ENCODE peak calls at places on chromosomes 3 and 15, in six cellular contexts. W, J, F, Y, I and T are unnamed samples.

GRCh38 chr3:185968168-185968567 is 30.4 kb upstream of the TRA2B start:
- DNase-seq in I (no peak), Y (no peak), J (no peak), F (no peak), W (no peak), T (no peak)

GRCh38 chr3:107082527-107082926 is 294.7 kb upstream of the CCDC54 start:
- DNase-seq in W (peak; percentile 73), J (no peak), I (no peak), F (no peak), Y (no peak), T (no peak)

GRCh38 chr3:85397434-85397833 is 438.6 kb downstream of the CADM2 start:
- DNase-seq in W (no peak), F (no peak), I (no peak), Y (no peak), J (no peak), T (no peak)

GRCh38 chr3:58305882-58306661 is at the start of the genes HTD2 and RPP14:
- DNase-seq in J (peak; percentile 96), W (peak; percentile 97), F (peak; percentile 90), I (peak; percentile 98), Y (peak; percentile 96), T (peak; percentile 97)

GRCh38 chr3:161991901-161992300 is 495.3 kb downstream of the OTOL1 start:
- DNase-seq in F (no peak), Y (no peak), W (no peak), I (no peak), J (no peak), T (no peak)

GRCh38 chr3:39062180-39062579 is 10.4 kb downstream of the WDR48 start:
- DNase-seq in F (no peak), W (no peak), I (no peak), Y (no peak), J (no peak), T (no peak)

GRCh38 chr3:15636028-15636709 is 34.6 kb downstream of the BTD start:
- DNase-seq in I (no peak), F (no peak), W (peak; percentile 96), J (no peak), Y (no peak), T (peak; percentile 94)

GRCh38 chr15:75565062-75565970 is 13.8 kb downstream of the PTPN9 start:
- DNase-seq in Y (no peak), J (no peak), F (no peak), W (peak; percentile 55), I (peak; percentile 46), T (no peak)

GRCh38 chr3:62007036-62007435 is 366.3 kb downstream of the FEZF2 start:
- DNase-seq in J (no peak), W (peak; percentile 5), I (peak; percentile 25), F (no peak), Y (no peak), T (no peak)

DNA sequence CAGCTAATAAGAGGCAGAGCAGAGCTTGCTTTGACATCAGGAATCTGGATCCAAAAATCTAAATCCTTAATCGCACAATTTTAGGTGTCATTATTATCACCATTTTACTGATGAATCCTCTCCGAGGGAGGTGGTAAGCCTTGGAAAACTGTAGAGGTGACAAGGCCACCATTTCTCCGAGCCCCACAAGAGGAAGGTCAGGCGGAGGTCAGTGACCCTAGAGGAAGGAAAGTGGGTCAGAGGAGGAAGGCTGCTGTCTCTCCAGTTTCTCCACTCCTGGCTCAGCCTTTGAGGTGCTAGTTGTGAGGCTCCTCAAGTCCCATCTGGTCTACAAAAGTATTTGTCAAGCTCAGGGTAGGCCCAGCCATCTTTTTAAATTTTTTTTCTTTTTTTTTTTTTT is 3.2 kb downstream of the DVL3 start:
- DNase-seq in F (no peak), W (no peak), J (no peak), I (no peak), Y (no peak), T (no peak)
- H3K4me1 ChIP-seq in F (peaks cover 9% of the 10 kb centered on the region), W (peaks cover 16% of the 10 kb centered on the region), J (no peaks in the 10 kb centered on the region), I (no peaks in the 10 kb centered on the region), Y (peaks cover 10% of the 10 kb centered on the region), T (peaks cover 22% of the 10 kb centered on the region)

DNA sequence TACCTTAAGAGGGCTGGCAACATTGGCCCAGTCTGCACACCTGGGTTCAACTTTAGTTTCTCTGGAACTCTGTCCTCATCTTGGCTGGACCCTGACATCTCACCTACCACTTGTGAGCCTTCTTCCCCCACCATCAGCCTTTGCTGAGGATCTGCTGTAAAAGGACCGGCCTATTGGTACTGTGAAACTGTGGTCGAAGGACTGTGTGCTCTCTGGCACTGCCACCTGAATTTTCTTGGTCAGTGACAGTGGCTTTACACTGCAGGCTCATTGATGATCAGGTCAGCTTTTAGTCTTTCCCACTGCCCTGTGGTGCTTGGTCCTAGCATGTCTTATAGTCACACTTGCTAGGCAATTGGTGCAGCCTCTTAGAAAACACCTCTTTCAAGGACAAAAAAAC is 86.9 kb downstream of the PEX5L start:
- DNase-seq in Y (no peak), I (no peak), J (no peak), F (no peak), W (no peak), T (no peak)
- H2BK15ac ChIP-seq in Y (no peak overlapping the region), I (no peak overlapping the region), J (no peak overlapping the region), F (peak overlapping the region; percentile 89), W (no peak overlapping the region), T (no peak overlapping the region)

GRCh38 chr15:99589801-99590200 is 24.0 kb downstream of the MEF2A start:
- DNase-seq in W (no peak), I (no peak), Y (no peak), J (no peak), F (no peak), T (no peak)

GRCh38 chr15:99590913-99591646 is 25.3 kb downstream of the MEF2A start:
- DNase-seq in F (no peak), J (no peak), Y (no peak), I (no peak), W (no peak), T (no peak)

GRCh38 chr15:99594916-99595315 is 29.1 kb downstream of the MEF2A start:
- DNase-seq in Y (no peak), F (no peak), J (no peak), W (peak; percentile 3), I (no peak), T (no peak)

GRCh38 chr15:99593070-99593469 is 27.3 kb downstream of the MEF2A start:
- DNase-seq in Y (no peak), W (no peak), I (no peak), J (no peak), F (no peak), T (no peak)

GRCh38 chr15:99592135-99592845 is 26.5 kb downstream of the MEF2A start:
- DNase-seq in J (no peak), F (no peak), I (peak; percentile 10), Y (no peak), W (peak; percentile 88), T (no peak)
- H3K4me1 ChIP-seq in J (no peaks in the 10 kb centered on the region), F (no peaks in the 10 kb centered on the region), I (no peaks in the 10 kb centered on the region), Y (no peaks in the 10 kb centered on the region), W (peaks cover 4% of the 10 kb centered on the region), T (peaks cover 3% of the 10 kb centered on the region)

GRCh38 chr3:180571831-180572578 is 30.0 kb upstream of the TTC14 start:
- DNase-seq in I (peak; percentile 2), W (no peak), Y (no peak), F (no peak), J (no peak), T (no peak)
- H2BK15ac ChIP-seq in I (no peak overlapping the region), W (no peak overlapping the region), Y (no peak overlapping the region), F (no peak overlapping the region), J (no peak overlapping the region), T (no peak overlapping the region)

GRCh38 chr15:70197945-70198361 is 100.2 kb upstream of the TLE3 start:
- DNase-seq in F (no peak), J (no peak), Y (no peak), W (no peak), I (no peak), T (no peak)
- H3K4me1 ChIP-seq in F (peaks cover 22% of the 10 kb centered on the region), J (peaks cover 2% of the 10 kb centered on the region), Y (peaks cover 32% of the 10 kb centered on the region), W (peaks cover 14% of the 10 kb centered on the region), I (peaks cover 16% of the 10 kb centered on the region), T (peaks cover 29% of the 10 kb centered on the region)

GRCh38 chr15:91376016-91376415 is 276.0 kb downstream of the SV2B start:
- DNase-seq in I (no peak), W (no peak), J (no peak), Y (no peak), F (no peak), T (no peak)
- H2BK15ac ChIP-seq in I (no peak overlapping the region), W (no peak overlapping the region), J (no peak overlapping the region), Y (no peak overlapping the region), F (no peak overlapping the region), T (no peak overlapping the region)

GRCh38 chr15:90571063-90571541 is 41.4 kb downstream of the CRTC3 start:
- DNase-seq in W (no peak), I (no peak), Y (no peak), J (no peak), F (no peak), T (peak; percentile 8)
- H3K4me1 ChIP-seq in W (no peaks in the 10 kb centered on the region), I (no peaks in the 10 kb centered on the region), Y (no peaks in the 10 kb centered on the region), J (peaks cover 3% of the 10 kb centered on the region), F (no peaks in the 10 kb centered on the region), T (no peaks in the 10 kb centered on the region)

GRCh38 chr3:732326-732928 is 360.4 kb upstream of the CNTN6 start:
- DNase-seq in J (no peak), I (no peak), F (no peak), Y (no peak), W (no peak), T (no peak)

GRCh38 chr3:733313-733712 is 359.5 kb upstream of the CNTN6 start:
- DNase-seq in Y (no peak), J (no peak), F (no peak), I (no peak), W (no peak), T (no peak)
- H2BK15ac ChIP-seq in Y (no peak overlapping the region), J (no peak overlapping the region), F (no peak overlapping the region), I (no peak overlapping the region), W (no peak overlapping the region), T (no peak overlapping the region)

DNA sequence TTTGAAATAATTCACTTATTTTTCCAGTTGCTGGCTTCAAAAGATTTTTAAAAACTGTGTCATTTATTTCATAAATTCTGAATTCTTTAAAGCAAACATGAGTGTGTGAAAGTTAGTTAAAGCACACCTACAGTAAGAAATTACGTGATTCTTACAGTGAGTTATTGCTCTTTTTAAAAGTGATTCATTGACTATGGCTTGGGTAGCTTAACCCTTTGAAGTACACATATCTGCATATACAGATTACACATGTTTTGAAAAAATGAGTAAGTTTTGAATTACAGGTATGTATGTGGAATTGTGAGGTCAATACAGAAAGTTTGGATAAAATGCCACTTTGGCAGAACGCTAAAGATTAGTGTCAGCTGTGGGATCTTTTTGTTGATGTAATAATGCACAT is 64.5 kb upstream of the MBNL1 start:
- DNase-seq in W (no peak), F (no peak), J (no peak), I (no peak), Y (no peak), T (no peak)
- H3K4me1 ChIP-seq in W (peaks cover 2% of the 10 kb centered on the region), F (no peaks in the 10 kb centered on the region), J (no peaks in the 10 kb centered on the region), I (no peaks in the 10 kb centered on the region), Y (no peaks in the 10 kb centered on the region), T (peaks cover 2% of the 10 kb centered on the region)

GRCh38 chr15:63306480-63307073 is 29.2 kb downstream of the APH1B start:
- DNase-seq in J (no peak), F (no peak), I (no peak), Y (no peak), W (no peak), T (no peak)
- H2BK15ac ChIP-seq in J (no peak overlapping the region), F (no peak overlapping the region), I (no peak overlapping the region), Y (no peak overlapping the region), W (no peak overlapping the region), T (no peak overlapping the region)